ENCODE peak calls at places on chromosomes 6 and 20, in four cellular contexts. K is GM12878, J is endothelial cell of umbilical vein, A is K562. E is an unnamed sample.

GRCh38 chr6:139577124-139577800 is 202.8 kb upstream of the CITED2 start:
- DNase-seq in K (no peak), J (no peak), A (no peak), E (peak; percentile 44)

GRCh38 chr20:49028684-49029083 is 17.4 kb upstream of the CSE1L start:
- DNase-seq in K (no peak), J (no peak), A (peak; percentile 32), E (peak; percentile 41)

GRCh38 chr6:68635706-68636513 is 828 bp downstream of the ADGRB3 start:
- DNase-seq in K (no peak), J (peak; percentile 2), A (peak; percentile 25), E (no peak)

GRCh38 chr6:1608976-1609661 is 596 bp upstream of the FOXC1 start:
- DNase-seq in K (no peak), J (peak; percentile 51), A (no peak), E (peak; percentile 8)

GRCh38 chr6:2171728-2172127 is 73.7 kb downstream of the GMDS start:
- DNase-seq in K (no peak), J (no peak), A (no peak), E (no peak)

GRCh38 chr20:8094415-8094818 is 37.6 kb upstream of the PLCB1 start:
- DNase-seq in K (no peak), J (peak; percentile 87), A (no peak), E (peak; percentile 22)

GRCh38 chr6:134278000-134278399 is 39.9 kb downstream of the SGK1 start:
- DNase-seq in K (no peak), J (no peak), A (no peak), E (no peak)

GRCh38 chr20:63536241-63536977 is 767 bp downstream of the PTK6 start:
- DNase-seq in K (no peak), J (no peak), A (no peak), E (peak; percentile 29)

GRCh38 chr20:25039697-25040437 is 18.1 kb downstream of the ACSS1 start:
- DNase-seq in K (no peak), J (peak; percentile 67), A (no peak), E (peak; percentile 44)

GRCh38 chr20:31712564-31713311 is 9.9 kb downstream of the BCL2L1 start:
- DNase-seq in K (no peak), J (peak; percentile 91), A (no peak), E (peak; percentile 82)

GRCh38 chr6:154156135-154156948 is 117.3 kb downstream of the OPRM1 start:
- DNase-seq in K (no peak), J (peak; percentile 46), A (no peak), E (peak; percentile 45)

GRCh38 chr6:154605207-154605877 is 94.9 kb upstream of the CNKSR3 start:
- DNase-seq in K (peak; percentile 83), J (no peak), A (no peak), E (no peak)

GRCh38 chr6:81138236-81138635 is 614.2 kb downstream of the TENT5A start:
- DNase-seq in K (no peak), J (no peak), A (no peak), E (no peak)

GRCh38 chr6:110322151-110323003 is 35.8 kb downstream of the METTL24 start:
- DNase-seq in K (no peak), J (no peak), A (no peak), E (no peak)

GRCh38 chr6:152981989-152982767 is 663 bp downstream of the FBXO5 start:
- DNase-seq in K (no peak), J (no peak), A (peak; percentile 54), E (no peak)
- TF ChIP-seq FOS in K (no peak), J (no peak), A (no peak), E (no peak)

GRCh38 chr20:38139919-38140753 is 24.9 kb downstream of the TGM2 start:
- DNase-seq in K (no peak), J (peak; percentile 54), A (no peak), E (no peak)
- TF ChIP-seq FOS in K (no peak), J (no peak), A (no peak), E (no peak)

DNA sequence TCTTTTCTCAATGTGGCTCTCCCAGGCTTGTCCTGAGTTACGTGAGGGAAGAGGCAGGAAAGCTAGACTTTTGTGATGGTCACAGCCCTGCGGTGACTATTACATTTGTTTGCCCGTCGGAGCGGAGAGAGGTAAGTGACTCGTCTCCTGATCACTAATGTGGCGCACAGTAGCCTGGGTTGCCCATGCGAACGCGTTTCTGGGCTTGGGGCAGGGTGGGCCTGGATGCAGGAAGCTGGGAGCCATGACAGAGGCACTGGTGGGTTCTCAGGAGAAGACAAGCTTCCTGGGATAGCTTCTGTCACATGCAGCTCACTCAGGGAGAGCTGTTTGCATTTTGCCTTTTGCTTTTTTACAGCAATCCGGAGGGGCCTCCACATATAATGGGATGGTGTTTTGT is 60.6 kb downstream of the IGF2R start:
- DNase-seq in K (no peak), J (no peak), A (no peak), E (no peak)
- TF ChIP-seq FOS in K (no peak), J (no peak), A (no peak), E (no peak)

DNA sequence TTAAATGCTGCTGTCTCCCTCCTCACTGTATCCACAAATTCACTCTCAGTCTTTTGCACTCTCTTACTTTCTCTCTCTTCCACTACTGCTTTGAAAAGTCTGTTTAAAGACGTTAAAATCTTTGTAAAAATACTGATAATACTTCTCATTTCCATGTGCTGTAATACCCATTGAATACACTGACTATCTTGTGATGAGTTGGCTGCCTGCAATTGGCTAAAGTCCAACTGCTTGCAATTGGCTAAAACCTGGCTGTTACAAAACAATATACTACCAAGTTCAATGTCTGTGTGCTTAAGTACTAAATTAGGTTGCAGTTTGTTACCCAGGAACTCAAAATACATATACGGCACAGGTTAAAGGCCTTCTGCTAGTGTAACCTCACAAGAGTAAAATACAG is 264.8 kb downstream of the THBS2 start:
- DNase-seq in K (no peak), J (no peak), A (no peak), E (peak; percentile 44)
- TF ChIP-seq FOS in K (no peak), J (no peak), A (no peak), E (no peak)

GRCh38 chr6:83086751-83087150 is 19.3 kb downstream of the DOP1A start:
- DNase-seq in K (peak; percentile 51), J (no peak), A (no peak), E (no peak)

DNA sequence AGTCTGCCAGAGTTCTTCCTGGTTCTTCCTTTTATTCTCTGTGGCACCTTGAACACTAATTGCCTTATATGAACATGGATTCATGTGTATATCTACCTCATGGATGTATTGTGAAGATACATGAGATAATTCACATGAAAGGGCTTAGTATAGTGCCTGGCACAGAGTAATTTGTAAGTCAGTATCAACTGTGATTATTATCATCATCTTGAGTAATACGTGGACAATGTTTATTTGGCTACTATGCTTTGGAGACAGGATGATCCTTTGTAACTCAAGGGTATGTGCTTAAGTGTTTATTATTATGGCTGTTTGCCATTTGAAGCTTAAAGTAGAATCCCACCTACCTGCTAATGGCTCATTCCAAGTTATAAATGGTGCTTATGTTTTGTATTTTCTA is 16.0 kb downstream of the DOP1A start:
- DNase-seq in K (no peak), J (no peak), A (no peak), E (no peak)
- TF ChIP-seq FOS in K (no peak), J (no peak), A (no peak), E (no peak)

GRCh38 chr6:7721654-7722053 is 4.2 kb upstream of the BMP6 start:
- DNase-seq in K (no peak), J (peak; percentile 62), A (no peak), E (peak; percentile 41)
- TF ChIP-seq FOS in K (no peak), J (no peak), A (no peak), E (no peak)

DNA sequence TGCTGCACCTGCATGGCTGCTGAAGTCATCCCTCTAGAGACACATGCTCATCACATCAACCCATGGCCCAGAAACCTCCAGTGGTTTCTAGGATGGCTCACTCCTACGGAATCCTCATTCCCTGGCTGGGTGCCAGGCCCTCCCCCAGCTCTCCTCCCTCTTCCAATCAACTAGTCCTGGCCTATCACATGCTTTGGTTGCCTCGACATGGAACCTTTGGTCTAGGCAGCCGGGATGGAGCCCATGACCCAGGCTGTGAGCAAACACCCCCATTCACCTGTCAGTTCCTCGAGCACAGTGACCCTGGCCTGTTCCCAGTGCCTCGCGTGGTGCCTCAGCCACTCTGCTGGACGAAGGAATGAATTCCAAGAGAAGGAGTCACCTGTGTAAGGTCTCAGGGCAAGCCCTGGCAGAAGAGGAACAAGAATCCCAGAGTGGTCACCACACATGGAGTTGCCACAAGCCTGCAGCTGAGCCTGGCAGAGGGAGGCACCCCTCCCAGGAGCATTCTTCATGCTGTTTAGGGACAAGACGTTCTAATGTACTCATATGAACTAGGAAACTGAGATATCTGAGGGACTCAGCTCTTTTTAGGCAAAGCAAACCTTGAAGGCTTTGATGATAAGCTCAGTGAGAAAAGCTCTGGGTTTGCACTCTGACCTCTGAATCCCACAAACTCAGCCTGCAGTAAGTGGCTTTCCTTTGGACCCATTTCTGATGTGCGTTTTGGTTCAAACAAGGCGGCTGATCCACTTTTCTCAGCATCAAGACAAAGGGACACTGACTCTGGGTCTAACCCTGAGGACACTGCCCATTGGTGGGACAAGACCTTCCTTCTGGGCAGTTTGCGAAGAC is 40.2 kb downstream of the PPP1R3G start:
- DNase-seq in K (no peak), J (no peak), A (peak; percentile 54), E (peak; percentile 68)
- TF ChIP-seq FOS in K (no peak), J (no peak), A (no peak), E (no peak)